ENCODE peak calls at places on chromosomes 16 and 17, in seven cellular contexts. One of them, this sample, is unnamed.
A peak's percentile ranks its signal among the peaks of the same experiment; 100 is the strongest.

GRCh38 chr17:38402897-38403296 is 25.4 kb upstream of the ARHGAP23 start:
- DNase-seq in esophagus muscularis mucosa: no peak
- DNase-seq in neural progenitor cell: no peak
- DNase-seq in uterus: no peak
- DNase-seq in fibroblast of lung: no peak
- DNase-seq in stomach: no peak
- DNase-seq in ascending aorta: no peak
- DNase-seq in this sample: no peak

GRCh38 chr17:47301161-47301560 is 22.6 kb upstream of the EFCAB13 start:
- DNase-seq in fibroblast of lung: no peak
- DNase-seq in esophagus muscularis mucosa: no peak
- DNase-seq in ascending aorta: no peak
- DNase-seq in stomach: no peak
- DNase-seq in neural progenitor cell: no peak
- DNase-seq in uterus: no peak
- DNase-seq in this sample: no peak

GRCh38 chr17:38798614-38799500 is 499 bp downstream of the PIP4K2B start:
- DNase-seq in uterus: no peak
- DNase-seq in neural progenitor cell: peak; percentile 57
- DNase-seq in fibroblast of lung: peak; percentile 58
- DNase-seq in esophagus muscularis mucosa: no peak
- DNase-seq in ascending aorta: peak; percentile 75
- DNase-seq in stomach: peak; percentile 44
- DNase-seq in this sample: no peak

GRCh38 chr16:11793840-11794239 is 3.2 kb downstream of the ZC3H7A start:
- DNase-seq in fibroblast of lung: no peak
- DNase-seq in esophagus muscularis mucosa: no peak
- DNase-seq in stomach: no peak
- DNase-seq in neural progenitor cell: no peak
- DNase-seq in uterus: no peak
- DNase-seq in ascending aorta: no peak
- DNase-seq in this sample: no peak

GRCh38 chr17:65529761-65530157 is 31.7 kb downstream of the AXIN2 start:
- DNase-seq in uterus: no peak
- DNase-seq in ascending aorta: peak; percentile 27
- DNase-seq in neural progenitor cell: no peak
- DNase-seq in fibroblast of lung: no peak
- DNase-seq in stomach: no peak
- DNase-seq in esophagus muscularis mucosa: no peak
- DNase-seq in this sample: no peak

GRCh38 chr16:68251812-68252211 is 6.6 kb downstream of the PLA2G15 start:
- DNase-seq in ascending aorta: no peak
- DNase-seq in uterus: no peak
- DNase-seq in stomach: no peak
- DNase-seq in fibroblast of lung: no peak
- DNase-seq in esophagus muscularis mucosa: no peak
- DNase-seq in neural progenitor cell: no peak
- DNase-seq in this sample: no peak

GRCh38 chr17:44108440-44109311 is 14.8 kb downstream of the HDAC5 start:
- DNase-seq in stomach: peak; percentile 65
- DNase-seq in esophagus muscularis mucosa: peak; percentile 95
- DNase-seq in fibroblast of lung: peak; percentile 97
- DNase-seq in uterus: peak; percentile 92
- DNase-seq in ascending aorta: peak; percentile 98
- DNase-seq in neural progenitor cell: no peak
- DNase-seq in this sample: peak; percentile 91

GRCh38 chr16:12120331-12120981 is 143.9 kb downstream of the SNX29 start:
- DNase-seq in fibroblast of lung: peak; percentile 70
- DNase-seq in ascending aorta: peak; percentile 81
- DNase-seq in neural progenitor cell: no peak
- DNase-seq in esophagus muscularis mucosa: no peak
- DNase-seq in stomach: no peak
- DNase-seq in uterus: no peak
- DNase-seq in this sample: no peak

GRCh38 chr17:8155341-8156173 is 3.4 kb upstream of the PER1 start:
- DNase-seq in fibroblast of lung: no peak
- DNase-seq in ascending aorta: no peak
- DNase-seq in esophagus muscularis mucosa: no peak
- DNase-seq in stomach: peak; percentile 60
- DNase-seq in neural progenitor cell: peak; percentile 59
- DNase-seq in uterus: no peak
- DNase-seq in this sample: no peak

GRCh38 chr17:74024871-74025531 is 178.5 kb upstream of the RPL38 start:
- DNase-seq in uterus: no peak
- DNase-seq in esophagus muscularis mucosa: no peak
- DNase-seq in fibroblast of lung: no peak
- DNase-seq in ascending aorta: no peak
- DNase-seq in stomach: no peak
- DNase-seq in neural progenitor cell: peak; percentile 76
- DNase-seq in this sample: no peak

GRCh38 chr16:63890072-63890471 is 1231.8 kb downstream of the CDH11 start:
- DNase-seq in ascending aorta: no peak
- DNase-seq in esophagus muscularis mucosa: no peak
- DNase-seq in neural progenitor cell: no peak
- DNase-seq in stomach: no peak
- DNase-seq in fibroblast of lung: peak; percentile 76
- DNase-seq in uterus: no peak
- DNase-seq in this sample: no peak

GRCh38 chr16:18953535-18953934 is 27.3 kb upstream of the SMG1 start:
- DNase-seq in esophagus muscularis mucosa: no peak
- DNase-seq in stomach: no peak
- DNase-seq in fibroblast of lung: no peak
- DNase-seq in ascending aorta: no peak
- DNase-seq in neural progenitor cell: no peak
- DNase-seq in uterus: no peak
- DNase-seq in this sample: no peak
- H3K27me3 ChIP-seq in esophagus muscularis mucosa: no peaks in the 10 kb centered on the region
- H3K27me3 ChIP-seq in stomach: no peaks in the 10 kb centered on the region
- H3K27me3 ChIP-seq in fibroblast of lung: no peaks in the 10 kb centered on the region
- H3K27me3 ChIP-seq in ascending aorta: no peaks in the 10 kb centered on the region
- H3K27me3 ChIP-seq in neural progenitor cell: no peaks in the 10 kb centered on the region
- H3K27me3 ChIP-seq in uterus: no peaks in the 10 kb centered on the region
- H3K27me3 ChIP-seq in this sample: peaks cover 4% of the 10 kb centered on the region

DNA sequence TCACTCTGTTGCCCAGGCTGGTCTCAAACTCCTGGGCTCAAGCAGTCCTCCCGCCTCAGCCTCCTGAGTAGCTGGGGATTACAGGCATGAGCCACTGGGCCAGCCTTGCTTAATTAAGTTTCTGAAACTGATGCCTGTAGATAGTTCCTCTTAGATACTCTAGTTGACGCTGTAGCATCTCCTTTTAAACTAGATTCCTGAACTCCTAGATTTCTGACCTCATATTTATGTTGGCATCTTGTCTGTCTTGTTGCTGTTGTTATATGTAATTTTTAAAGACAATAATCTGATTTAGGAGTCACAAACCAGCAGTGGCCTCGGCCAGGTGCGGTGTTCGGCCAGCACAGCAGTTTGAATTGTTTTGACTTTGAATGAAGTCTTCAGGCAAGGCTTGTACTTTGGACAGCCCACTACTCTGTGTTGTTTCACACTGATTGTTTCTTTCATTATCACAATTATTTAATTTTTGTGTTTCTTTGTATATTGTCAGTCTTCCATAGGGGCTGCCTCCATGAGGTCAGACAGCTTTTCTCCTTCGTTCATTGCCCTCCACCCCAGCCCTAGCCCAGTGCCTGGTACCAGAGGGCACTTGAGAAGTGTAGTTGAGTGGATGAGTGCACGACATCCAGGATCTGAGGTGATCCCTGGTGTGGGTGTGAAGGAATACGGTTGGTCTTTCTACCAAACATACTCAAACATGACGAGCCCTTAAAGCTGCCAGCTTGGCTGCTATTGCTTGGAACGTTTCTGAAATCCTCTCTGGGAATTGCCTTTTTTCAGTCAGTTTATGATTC is 37.7 kb downstream of the DHRS7B start:
- DNase-seq in stomach: no peak
- DNase-seq in esophagus muscularis mucosa: no peak
- DNase-seq in fibroblast of lung: no peak
- DNase-seq in neural progenitor cell: no peak
- DNase-seq in uterus: no peak
- DNase-seq in ascending aorta: no peak
- DNase-seq in this sample: no peak
- TF ChIP-seq CTCF in stomach: no peak
- TF ChIP-seq CTCF in esophagus muscularis mucosa: no peak
- TF ChIP-seq CTCF in fibroblast of lung: no peak
- TF ChIP-seq CTCF in neural progenitor cell: no peak
- TF ChIP-seq CTCF in uterus: no peak
- TF ChIP-seq CTCF in ascending aorta: peak; percentile 12
- TF ChIP-seq CTCF in this sample: no peak

GRCh38 chr16:55341681-55342080 is 17.7 kb downstream of the IRX6 start:
- DNase-seq in neural progenitor cell: no peak
- DNase-seq in stomach: no peak
- DNase-seq in ascending aorta: no peak
- DNase-seq in esophagus muscularis mucosa: no peak
- DNase-seq in uterus: no peak
- DNase-seq in fibroblast of lung: no peak
- DNase-seq in this sample: no peak

GRCh38 chr16:55340445-55340844 is 16.4 kb downstream of the IRX6 start:
- DNase-seq in fibroblast of lung: no peak
- DNase-seq in ascending aorta: no peak
- DNase-seq in uterus: no peak
- DNase-seq in stomach: no peak
- DNase-seq in esophagus muscularis mucosa: no peak
- DNase-seq in neural progenitor cell: no peak
- DNase-seq in this sample: no peak
- H3K9me3 ChIP-seq in fibroblast of lung: no peaks in the 10 kb centered on the region
- H3K9me3 ChIP-seq in ascending aorta: no peaks in the 10 kb centered on the region
- H3K9me3 ChIP-seq in uterus: no peaks in the 10 kb centered on the region
- H3K9me3 ChIP-seq in stomach: no peaks in the 10 kb centered on the region
- H3K9me3 ChIP-seq in esophagus muscularis mucosa: no peaks in the 10 kb centered on the region
- H3K9me3 ChIP-seq in neural progenitor cell: no peaks in the 10 kb centered on the region
- H3K9me3 ChIP-seq in this sample: no peaks in the 10 kb centered on the region

DNA sequence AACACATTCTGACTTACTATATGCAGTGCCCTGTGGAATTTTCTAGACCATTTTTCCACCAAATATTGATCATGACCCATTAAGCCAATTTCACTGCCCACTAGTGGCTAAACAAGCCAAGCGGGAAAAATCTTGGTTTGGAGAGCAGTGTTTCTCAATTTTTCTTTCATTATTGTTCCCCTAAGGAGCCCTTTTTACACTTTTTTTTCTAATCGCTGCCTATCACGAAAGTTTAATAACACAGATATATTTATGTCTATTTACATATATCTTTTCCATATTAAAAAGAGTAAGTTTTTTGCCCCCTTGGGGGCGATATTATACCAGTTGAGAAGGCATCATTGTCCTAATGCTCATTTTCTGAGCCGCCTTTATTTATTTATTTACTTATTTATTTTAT is 10.8 kb upstream of the TLCD3B start:
- DNase-seq in esophagus muscularis mucosa: no peak
- DNase-seq in fibroblast of lung: peak; percentile 21
- DNase-seq in ascending aorta: no peak
- DNase-seq in uterus: no peak
- DNase-seq in stomach: no peak
- DNase-seq in neural progenitor cell: no peak
- DNase-seq in this sample: no peak
- H3K27me3 ChIP-seq in esophagus muscularis mucosa: peaks cover 21% of the 10 kb centered on the region
- H3K27me3 ChIP-seq in fibroblast of lung: no peaks in the 10 kb centered on the region
- H3K27me3 ChIP-seq in ascending aorta: no peaks in the 10 kb centered on the region
- H3K27me3 ChIP-seq in uterus: no peaks in the 10 kb centered on the region
- H3K27me3 ChIP-seq in stomach: no peaks in the 10 kb centered on the region
- H3K27me3 ChIP-seq in neural progenitor cell: peaks cover 23% of the 10 kb centered on the region
- H3K27me3 ChIP-seq in this sample: peaks cover 3% of the 10 kb centered on the region

DNA sequence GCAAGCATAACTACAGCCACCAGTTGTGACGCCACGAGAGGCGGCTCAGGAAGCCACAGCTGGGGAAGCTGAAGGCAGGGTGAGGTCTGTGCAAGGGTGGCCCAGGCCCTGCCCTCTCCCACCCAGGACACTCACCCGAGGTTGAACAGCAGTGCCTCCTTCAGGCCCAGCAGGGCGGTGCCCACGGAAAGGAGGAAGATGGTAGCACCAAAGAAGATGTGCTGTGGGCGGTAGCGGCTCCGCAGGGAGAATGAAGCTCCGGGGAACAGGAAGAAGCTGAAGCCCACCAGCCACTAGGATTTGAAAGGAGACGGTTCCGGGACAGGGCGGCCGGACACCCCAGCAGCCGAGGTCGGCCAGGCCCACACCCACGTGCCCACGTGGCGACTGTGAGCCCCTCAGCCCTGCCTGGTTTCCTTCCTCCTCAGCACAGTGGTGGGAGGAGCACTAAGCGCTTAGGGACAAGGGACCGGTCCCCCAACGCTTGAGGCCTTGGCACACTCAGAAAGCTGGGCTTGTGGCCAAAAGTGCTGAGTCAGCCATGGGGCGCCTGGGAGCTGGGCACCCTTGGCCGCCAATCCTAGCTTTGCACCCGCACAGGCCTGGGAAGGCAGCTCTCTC is 11.0 kb downstream of the CYB561 start:
- DNase-seq in ascending aorta: peak; percentile 88
- DNase-seq in fibroblast of lung: peak; percentile 53
- DNase-seq in neural progenitor cell: no peak
- DNase-seq in stomach: peak; percentile 96
- DNase-seq in esophagus muscularis mucosa: no peak
- DNase-seq in uterus: peak; percentile 50
- DNase-seq in this sample: no peak
- TF ChIP-seq CTCF in ascending aorta: no peak
- TF ChIP-seq CTCF in fibroblast of lung: no peak
- TF ChIP-seq CTCF in neural progenitor cell: peak; percentile 19
- TF ChIP-seq CTCF in stomach: no peak
- TF ChIP-seq CTCF in esophagus muscularis mucosa: no peak
- TF ChIP-seq CTCF in uterus: no peak
- TF ChIP-seq CTCF in this sample: peak; percentile 4

This sample was measured in AG04450.